ENCODE peak calls at places on chromosomes 3 and 15, in five cellular contexts. One of them, this sample, is unnamed. For H3K4me1 and H3K27me3, the result is how much of the 10 kb centered on the place peaks cover.

GRCh38 chr3:117399311-117400068 is 689.9 kb downstream of the TUSC7 start:
- DNase-seq in Peyer's patch: no peak
- DNase-seq in upper lobe of right lung: no peak
- DNase-seq in uterus: no peak
- DNase-seq in adrenal gland: no peak
- DNase-seq in this sample: no peak

GRCh38 chr3:195895900-195896360 is 12.4 kb downstream of the TNK2 start:
- DNase-seq in Peyer's patch: peak
- DNase-seq in upper lobe of right lung: peak
- DNase-seq in uterus: peak
- DNase-seq in adrenal gland: peak
- DNase-seq in this sample: no peak

GRCh38 chr3:194070634-194071409 is 65.1 kb upstream of the HES1 start:
- DNase-seq in Peyer's patch: peak
- DNase-seq in upper lobe of right lung: peak
- DNase-seq in uterus: peak
- DNase-seq in adrenal gland: peak
- DNase-seq in this sample: peak

GRCh38 chr15:76994496-76994895 is 430 bp upstream of the PSTPIP1 start:
- DNase-seq in Peyer's patch: peak
- DNase-seq in upper lobe of right lung: peak
- DNase-seq in uterus: no peak
- DNase-seq in adrenal gland: no peak
- DNase-seq in this sample: no peak

GRCh38 chr15:51403072-51403878 is 61.8 kb downstream of the GLDN start:
- DNase-seq in Peyer's patch: no peak
- DNase-seq in upper lobe of right lung: no peak
- DNase-seq in uterus: no peak
- DNase-seq in adrenal gland: no peak
- DNase-seq in this sample: peak

GRCh38 chr3:112555535-112556170 is 6.1 kb downstream of the ATG3 start:
- DNase-seq in Peyer's patch: no peak
- DNase-seq in upper lobe of right lung: no peak
- DNase-seq in uterus: no peak
- DNase-seq in adrenal gland: no peak
- DNase-seq in this sample: no peak

GRCh38 chr3:128322030-128323022 is 144.4 kb downstream of the DNAJB8 start:
- DNase-seq in Peyer's patch: peak
- DNase-seq in upper lobe of right lung: peak
- DNase-seq in uterus: peak
- DNase-seq in adrenal gland: peak
- DNase-seq in this sample: no peak

GRCh38 chr15:85443593-85444328 is 63.4 kb downstream of the AKAP13 start:
- DNase-seq in Peyer's patch: no peak
- DNase-seq in upper lobe of right lung: no peak
- DNase-seq in uterus: no peak
- DNase-seq in adrenal gland: no peak
- DNase-seq in this sample: peak

GRCh38 chr3:15361494-15362214 is 29.3 kb upstream of the SH3BP5 start:
- DNase-seq in Peyer's patch: no peak
- DNase-seq in upper lobe of right lung: no peak
- DNase-seq in uterus: peak
- DNase-seq in adrenal gland: no peak
- DNase-seq in this sample: peak

GRCh38 chr3:107988464-107989156 is 102.2 kb downstream of the CD47 start:
- DNase-seq in Peyer's patch: peak
- DNase-seq in upper lobe of right lung: peak
- DNase-seq in uterus: no peak
- DNase-seq in adrenal gland: peak
- DNase-seq in this sample: no peak

GRCh38 chr3:157174265-157174615 is 14.3 kb upstream of the CCNL1 start:
- DNase-seq in Peyer's patch: no peak
- DNase-seq in upper lobe of right lung: peak
- DNase-seq in uterus: peak
- DNase-seq in adrenal gland: peak
- DNase-seq in this sample: no peak

GRCh38 chr15:42712584-42712983 is 24.3 kb downstream of the CDAN1 start:
- DNase-seq in Peyer's patch: no peak
- DNase-seq in upper lobe of right lung: no peak
- DNase-seq in uterus: no peak
- DNase-seq in adrenal gland: no peak
- DNase-seq in this sample: no peak

GRCh38 chr3:142152349-142152748 is 3.0 kb upstream of the TFDP2 start:
- DNase-seq in Peyer's patch: no peak
- DNase-seq in upper lobe of right lung: no peak
- DNase-seq in uterus: no peak
- DNase-seq in adrenal gland: no peak
- DNase-seq in this sample: no peak

GRCh38 chr3:172616061-172616461 is 92.8 kb upstream of the TNFSF10 start:
- DNase-seq in Peyer's patch: no peak
- DNase-seq in upper lobe of right lung: no peak
- DNase-seq in uterus: no peak
- DNase-seq in adrenal gland: no peak
- DNase-seq in this sample: no peak

GRCh38 chr3:123719785-123720531 is 135.1 kb upstream of the HACD2 start:
- DNase-seq in Peyer's patch: no peak
- DNase-seq in upper lobe of right lung: no peak
- DNase-seq in uterus: peak
- DNase-seq in adrenal gland: no peak
- DNase-seq in this sample: no peak

GRCh38 chr3:111810909-111811308 is 48.2 kb upstream of the PHLDB2 start:
- DNase-seq in Peyer's patch: no peak
- DNase-seq in upper lobe of right lung: no peak
- DNase-seq in uterus: no peak
- DNase-seq in adrenal gland: no peak
- DNase-seq in this sample: peak

GRCh38 chr15:72176155-72176554 is 21.4 kb downstream of the GRAMD2A start:
- DNase-seq in Peyer's patch: no peak
- DNase-seq in upper lobe of right lung: no peak
- DNase-seq in uterus: no peak
- DNase-seq in adrenal gland: no peak
- DNase-seq in this sample: no peak

GRCh38 chr3:150970665-150971327 is 1.7 kb downstream of the CLRN1 start:
- DNase-seq in Peyer's patch: no peak
- DNase-seq in upper lobe of right lung: no peak
- DNase-seq in uterus: no peak
- DNase-seq in adrenal gland: peak
- DNase-seq in this sample: peak

GRCh38 chr3:150035400-150035799 is 64.7 kb upstream of the PFN2 start:
- DNase-seq in Peyer's patch: no peak
- DNase-seq in upper lobe of right lung: no peak
- DNase-seq in uterus: no peak
- DNase-seq in adrenal gland: no peak
- DNase-seq in this sample: no peak

GRCh38 chr3:86845731-86846130 is 145.2 kb downstream of the VGLL3 start:
- DNase-seq in Peyer's patch: no peak
- DNase-seq in upper lobe of right lung: no peak
- DNase-seq in uterus: no peak
- DNase-seq in adrenal gland: no peak
- DNase-seq in this sample: no peak

GRCh38 chr3:14147617-14148016 is 22.8 kb downstream of the TMEM43 start:
- DNase-seq in Peyer's patch: no peak
- DNase-seq in upper lobe of right lung: no peak
- DNase-seq in uterus: no peak
- DNase-seq in adrenal gland: no peak
- DNase-seq in this sample: no peak

GRCh38 chr15:69504352-69505040 is 51.9 kb downstream of the RPLP1 start:
- DNase-seq in Peyer's patch: no peak
- DNase-seq in upper lobe of right lung: no peak
- DNase-seq in uterus: no peak
- DNase-seq in adrenal gland: no peak
- DNase-seq in this sample: no peak

GRCh38 chr15:90557651-90558084 is 27.9 kb downstream of the CRTC3 start:
- DNase-seq in Peyer's patch: peak
- DNase-seq in upper lobe of right lung: no peak
- DNase-seq in uterus: peak
- DNase-seq in adrenal gland: peak
- DNase-seq in this sample: no peak

GRCh38 chr3:132256984-132257383 is 60.2 kb upstream of the ACP3 start:
- DNase-seq in Peyer's patch: no peak
- DNase-seq in upper lobe of right lung: no peak
- DNase-seq in uterus: no peak
- DNase-seq in adrenal gland: peak
- DNase-seq in this sample: peak

GRCh38 chr15:63833246-63833696 is 477 bp downstream of the HERC1 start:
- DNase-seq in Peyer's patch: peak
- DNase-seq in upper lobe of right lung: peak
- DNase-seq in uterus: peak
- DNase-seq in adrenal gland: peak
- DNase-seq in this sample: peak

GRCh38 chr3:163476179-163476578 is 1602.1 kb downstream of the SI start:
- DNase-seq in Peyer's patch: no peak
- DNase-seq in upper lobe of right lung: no peak
- DNase-seq in uterus: no peak
- DNase-seq in adrenal gland: no peak
- DNase-seq in this sample: no peak

GRCh38 chr3:170154569-170155143 is 26.9 kb downstream of the PHC3 start:
- DNase-seq in Peyer's patch: no peak
- DNase-seq in upper lobe of right lung: no peak
- DNase-seq in uterus: no peak
- DNase-seq in adrenal gland: no peak
- DNase-seq in this sample: no peak

GRCh38 chr15:34730701-34731100 is 24.1 kb downstream of the GJD2 start:
- DNase-seq in Peyer's patch: no peak
- DNase-seq in upper lobe of right lung: no peak
- DNase-seq in uterus: no peak
- DNase-seq in adrenal gland: no peak
- DNase-seq in this sample: no peak

GRCh38 chr15:60972866-60973265 is 256.2 kb downstream of the RORA start:
- DNase-seq in Peyer's patch: no peak
- DNase-seq in upper lobe of right lung: no peak
- DNase-seq in uterus: no peak
- DNase-seq in adrenal gland: no peak
- DNase-seq in this sample: peak

GRCh38 chr3:46448721-46449120 is 16.0 kb downstream of the LTF start:
- DNase-seq in Peyer's patch: no peak
- DNase-seq in upper lobe of right lung: no peak
- DNase-seq in uterus: no peak
- DNase-seq in adrenal gland: no peak
- DNase-seq in this sample: no peak

GRCh38 chr3:23079976-23080375 is 123.2 kb upstream of the UBE2E2 start:
- DNase-seq in Peyer's patch: no peak
- DNase-seq in upper lobe of right lung: no peak
- DNase-seq in uterus: no peak
- DNase-seq in adrenal gland: no peak
- DNase-seq in this sample: peak

GRCh38 chr3:53411371-53411770 is 64.0 kb upstream of the DCP1A start:
- DNase-seq in Peyer's patch: no peak
- DNase-seq in upper lobe of right lung: no peak
- DNase-seq in uterus: no peak
- DNase-seq in adrenal gland: no peak
- DNase-seq in this sample: no peak

GRCh38 chr15:85316244-85316934 is 64.0 kb upstream of the AKAP13 start:
- DNase-seq in Peyer's patch: no peak
- DNase-seq in upper lobe of right lung: no peak
- DNase-seq in uterus: no peak
- DNase-seq in adrenal gland: no peak
- DNase-seq in this sample: no peak

GRCh38 chr3:50265988-50266387 is 3.0 kb upstream of the SEMA3B start:
- DNase-seq in Peyer's patch: no peak
- DNase-seq in upper lobe of right lung: no peak
- DNase-seq in uterus: no peak
- DNase-seq in adrenal gland: no peak
- DNase-seq in this sample: no peak

GRCh38 chr3:50264964-50265485 is 3.9 kb upstream of the SEMA3B start:
- DNase-seq in Peyer's patch: peak
- DNase-seq in upper lobe of right lung: no peak
- DNase-seq in uterus: no peak
- DNase-seq in adrenal gland: peak
- DNase-seq in this sample: peak

GRCh38 chr3:50263443-50264388 is 5.2 kb upstream of the SEMA3B start:
- DNase-seq in Peyer's patch: no peak
- DNase-seq in upper lobe of right lung: no peak
- DNase-seq in uterus: no peak
- DNase-seq in adrenal gland: peak
- DNase-seq in this sample: no peak

GRCh38 chr3:50262778-50263177 is 6.2 kb upstream of the SEMA3B start:
- DNase-seq in Peyer's patch: no peak
- DNase-seq in upper lobe of right lung: no peak
- DNase-seq in uterus: no peak
- DNase-seq in adrenal gland: no peak
- DNase-seq in this sample: no peak

GRCh38 chr3:50264389-50264963 is 4.5 kb upstream of the SEMA3B start:
- DNase-seq in Peyer's patch: peak
- DNase-seq in upper lobe of right lung: peak
- DNase-seq in uterus: peak
- DNase-seq in adrenal gland: peak
- DNase-seq in this sample: peak
- H3K4me1 ChIP-seq in Peyer's patch: half or more
- H3K4me1 ChIP-seq in upper lobe of right lung: half or more
- H3K4me1 ChIP-seq in uterus: under half
- H3K4me1 ChIP-seq in adrenal gland: half or more
- H3K4me1 ChIP-seq in this sample: under half

DNA sequence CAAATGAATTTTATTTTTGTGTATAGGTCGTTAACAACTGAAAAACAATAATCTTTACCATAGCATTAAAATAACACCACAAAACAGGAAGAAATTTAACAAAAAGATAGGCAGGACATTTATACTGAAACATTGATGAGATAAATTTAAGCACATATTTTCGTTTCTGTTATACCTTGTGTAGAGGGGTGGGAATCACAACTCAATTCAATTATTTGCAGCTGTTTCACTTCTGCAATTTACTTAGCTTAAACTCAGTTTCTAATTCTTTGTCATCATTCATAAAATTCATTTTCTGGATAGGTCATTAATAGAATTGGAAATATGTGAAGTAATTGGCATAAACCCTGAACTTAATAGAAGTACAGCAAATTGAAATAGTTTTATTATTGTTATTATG is 42.3 kb downstream of the TP63 start:
- DNase-seq in Peyer's patch: no peak
- DNase-seq in upper lobe of right lung: no peak
- DNase-seq in uterus: no peak
- DNase-seq in adrenal gland: no peak
- DNase-seq in this sample: no peak
- H3K27me3 ChIP-seq in Peyer's patch: under half
- H3K27me3 ChIP-seq in upper lobe of right lung: under half
- H3K27me3 ChIP-seq in uterus: under half
- H3K27me3 ChIP-seq in adrenal gland: under half
- H3K27me3 ChIP-seq in this sample: under half

GRCh38 chr3:66803206-66803605 is 194.9 kb upstream of the KBTBD8 start:
- DNase-seq in Peyer's patch: no peak
- DNase-seq in upper lobe of right lung: no peak
- DNase-seq in uterus: no peak
- DNase-seq in adrenal gland: no peak
- DNase-seq in this sample: no peak
- TF ChIP-seq CTCF in Peyer's patch: no peak
- TF ChIP-seq CTCF in upper lobe of right lung: no peak
- TF ChIP-seq CTCF in uterus: no peak
- TF ChIP-seq CTCF in adrenal gland: no peak
- TF ChIP-seq CTCF in this sample: peak

DNA sequence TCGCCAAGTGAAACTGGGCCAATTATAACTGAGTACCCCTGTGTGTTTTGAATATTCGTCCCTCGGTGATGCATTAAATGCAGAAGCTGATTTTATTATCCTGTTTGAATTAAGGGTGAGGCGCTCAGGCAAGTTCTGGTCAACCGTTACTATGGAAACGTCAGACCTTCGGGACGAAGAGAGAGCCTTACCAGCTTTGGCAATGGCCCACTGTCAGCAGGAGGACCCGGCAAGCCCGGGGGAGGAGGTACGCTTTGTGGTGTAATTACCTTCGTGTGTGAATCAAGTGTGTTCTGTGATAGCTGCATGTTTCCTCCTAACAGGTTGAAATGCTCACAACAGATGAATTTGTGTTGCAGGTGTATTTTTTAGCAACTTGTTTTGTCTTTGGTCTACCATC is 239.8 kb downstream of the ITPR1 start:
- DNase-seq in Peyer's patch: no peak
- DNase-seq in upper lobe of right lung: no peak
- DNase-seq in uterus: no peak
- DNase-seq in adrenal gland: no peak
- DNase-seq in this sample: no peak
- H3K4me1 ChIP-seq in Peyer's patch: under half
- H3K4me1 ChIP-seq in upper lobe of right lung: under half
- H3K4me1 ChIP-seq in uterus: under half
- H3K4me1 ChIP-seq in adrenal gland: under half
- H3K4me1 ChIP-seq in this sample: under half